ENCODE peak calls at places on chromosomes 3 and 15, in six cellular contexts. Z is gastrocnemius medialis, S is A549, Y is endodermal cell, I is transverse colon, G is stomach. D is an unnamed sample.

GRCh38 chr15:29685156-29686078 is 136.9 kb downstream of the TJP1 start:
- DNase-seq in I (no peak), S (no peak), Y (no peak), Z (no peak), G (no peak), D (no peak)

GRCh38 chr3:112629425-112629824 is 11.5 kb downstream of the CCDC80 start:
- DNase-seq in Y (peak), G (no peak), Z (peak), S (peak), I (peak), D (peak)

GRCh38 chr3:24137958-24138875 is 193.1 kb downstream of the NR1D2 start:
- DNase-seq in I (peak), G (peak), S (no peak), Z (peak), Y (no peak), D (no peak)

GRCh38 chr15:69337133-69337532 is 38.4 kb downstream of the PAQR5 start:
- DNase-seq in Y (no peak), I (no peak), S (no peak), Z (no peak), G (no peak), D (no peak)

GRCh38 chr3:5226783-5227182 is 39.3 kb downstream of the EDEM1 start:
- DNase-seq in Y (no peak), G (no peak), Z (no peak), I (no peak), S (peak), D (no peak)

GRCh38 chr15:62075595-62076279 is 9.0 kb downstream of the C2CD4A start:
- DNase-seq in I (peak), S (no peak), G (peak), Y (no peak), Z (peak), D (no peak)

GRCh38 chr15:101135532-101136166 is 116.2 kb downstream of the CHSY1 start:
- DNase-seq in Y (no peak), S (no peak), Z (no peak), I (peak), G (no peak), D (no peak)

GRCh38 chr3:32226875-32227500 is 11.5 kb upstream of the CMTM8 start:
- DNase-seq in Z (no peak), S (peak), Y (no peak), G (no peak), I (no peak), D (no peak)

GRCh38 chr3:124401841-124402240 is 328.4 kb upstream of the UMPS start:
- DNase-seq in S (no peak), Z (no peak), I (no peak), Y (no peak), G (no peak), D (peak)

GRCh38 chr3:32323605-32324004 is 68.0 kb upstream of the CMTM7 start:
- DNase-seq in Y (no peak), S (no peak), Z (no peak), I (no peak), G (no peak), D (no peak)

GRCh38 chr15:64705006-64705405 is 70.4 kb downstream of the RBPMS2 start:
- DNase-seq in G (no peak), Y (no peak), S (no peak), I (no peak), Z (no peak), D (no peak)

GRCh38 chr3:64548200-64548889 is 139.5 kb downstream of the ADAMTS9 start:
- DNase-seq in G (peak), Z (peak), I (peak), S (no peak), Y (no peak), D (no peak)

GRCh38 chr3:56778904-56779303 is 22.8 kb downstream of the ARHGEF3 start:
- DNase-seq in S (no peak), I (no peak), Z (no peak), G (no peak), Y (no peak), D (no peak)

GRCh38 chr15:40582726-40583246 is 11.3 kb upstream of the KNL1 start:
- DNase-seq in S (peak), Y (peak), I (no peak), Z (no peak), G (no peak), D (peak)

GRCh38 chr3:150434263-150434662 is 26.2 kb downstream of the TSC22D2 start:
- DNase-seq in I (no peak), Y (no peak), Z (no peak), G (no peak), S (no peak), D (no peak)

GRCh38 chr3:10292505-10293419 is at the start of gene GHRL:
- DNase-seq in Y (no peak), S (no peak), I (no peak), G (peak), Z (peak), D (no peak)

GRCh38 chr15:66356359-66357236 is at the start of gene TIPIN:
- DNase-seq in S (peak), Y (peak), G (peak), I (peak), Z (peak), D (peak)

GRCh38 chr3:100992086-100993033 is 861 bp downstream of the ABI3BP start:
- DNase-seq in Z (no peak), I (peak), Y (no peak), S (peak), G (no peak), D (peak)

GRCh38 chr3:115913069-115913686 is 289.9 kb downstream of the GAP43 start:
- DNase-seq in G (no peak), I (no peak), S (no peak), Y (no peak), Z (no peak), D (peak)

GRCh38 chr15:101050647-101051290 is 131.6 kb downstream of the LRRK1 start:
- DNase-seq in S (no peak), Z (no peak), Y (peak), I (peak), G (peak), D (no peak)

GRCh38 chr3:177772908-177773557 is 575.8 kb upstream of the TBL1XR1 start:
- DNase-seq in Z (no peak), G (no peak), I (no peak), S (no peak), Y (no peak), D (no peak)

GRCh38 chr15:90365414-90366055 is 13.5 kb downstream of the ZNF774 start:
- DNase-seq in Y (no peak), S (no peak), I (no peak), Z (no peak), G (no peak), D (no peak)

GRCh38 chr15:90364251-90364650 is 12.2 kb downstream of the ZNF774 start:
- DNase-seq in Z (no peak), S (no peak), Y (no peak), I (no peak), G (no peak), D (no peak)

GRCh38 chr15:90362936-90363212 is 10.8 kb downstream of the ZNF774 start:
- DNase-seq in G (no peak), Y (peak), Z (peak), S (no peak), I (no peak), D (peak)

GRCh38 chr15:90367578-90367977 is 15.5 kb downstream of the ZNF774 start:
- DNase-seq in G (no peak), I (no peak), Y (no peak), Z (no peak), S (no peak), D (no peak)
- H3K4me3 ChIP-seq in G (no peak), I (no peak), Y (no peak), Z (no peak), S (no peak), D (no peak)

GRCh38 chr15:99619712-99620111 is 53.9 kb downstream of the MEF2A start:
- DNase-seq in G (no peak), I (no peak), Y (no peak), Z (no peak), S (no peak), D (no peak)

GRCh38 chr15:99618941-99619411 is 53.2 kb downstream of the MEF2A start:
- DNase-seq in Z (no peak), Y (peak), I (no peak), G (no peak), S (no peak), D (peak)

GRCh38 chr15:99616773-99617342 is 51.1 kb downstream of the MEF2A start:
- DNase-seq in Z (no peak), I (no peak), G (no peak), S (no peak), Y (no peak), D (no peak)

GRCh38 chr15:99620178-99620577 is 54.4 kb downstream of the MEF2A start:
- DNase-seq in S (no peak), G (no peak), I (no peak), Y (no peak), Z (no peak), D (no peak)

GRCh38 chr15:99621767-99622166 is 56.0 kb downstream of the MEF2A start:
- DNase-seq in G (no peak), S (no peak), Y (no peak), Z (no peak), I (no peak), D (no peak)
- H3K27ac ChIP-seq in G (no peak), S (no peak), Y (no peak), Z (peak), I (no peak), D (no peak)

GRCh38 chr3:71066356-71066755 is 517.2 kb downstream of the FOXP1 start:
- DNase-seq in S (no peak), G (peak), Y (no peak), Z (no peak), I (peak), D (peak)
- H3K4me3 ChIP-seq in S (no peak), G (peak), Y (peak), Z (peak), I (no peak), D (no peak)

DNA sequence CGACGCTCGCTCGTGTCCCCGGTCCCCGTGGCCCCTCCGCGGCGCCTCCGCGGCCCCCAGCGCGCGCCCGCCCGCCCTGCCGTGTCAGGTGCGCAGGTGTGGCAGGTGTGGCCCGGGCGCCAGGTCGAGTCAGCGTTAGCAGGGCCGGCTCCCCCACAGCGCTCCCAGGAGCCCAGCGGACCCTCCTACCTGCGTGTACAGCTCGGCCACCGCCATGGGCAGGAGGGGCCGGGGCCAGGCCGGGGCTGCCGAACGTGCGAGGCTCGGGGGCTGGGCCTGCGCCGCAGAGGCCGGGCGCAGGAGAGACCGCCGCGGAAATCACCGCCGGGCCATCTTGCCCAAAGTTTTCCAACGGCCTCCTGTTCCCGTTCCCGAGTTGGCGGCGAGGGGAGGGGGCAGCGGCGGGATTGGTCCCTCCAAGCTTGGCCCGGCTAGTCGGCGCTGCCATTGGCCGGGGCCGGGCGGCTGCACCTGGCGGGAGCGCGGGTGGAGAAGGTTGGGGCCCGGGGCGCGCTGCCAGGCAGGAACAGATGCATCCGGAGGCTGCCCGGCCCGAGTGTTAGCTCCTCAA is at the start of gene MYO5C:
- DNase-seq in Z (peak), G (peak), Y (peak), I (peak), S (peak), D (peak)
- H3K27ac ChIP-seq in Z (peak), G (peak), Y (no peak), I (peak), S (peak), D (no peak)

GRCh38 chr15:50256188-50257041 is 9.1 kb downstream of the HDC start:
- DNase-seq in S (peak), Y (no peak), I (no peak), G (no peak), Z (no peak), D (no peak)
- H3K4me3 ChIP-seq in S (no peak), Y (no peak), I (no peak), G (no peak), Z (no peak), D (no peak)

GRCh38 chr15:96324900-96325299 is 5.6 kb upstream of the NR2F2 start:
- DNase-seq in Y (no peak), Z (no peak), S (no peak), I (no peak), G (no peak), D (no peak)
- H3K27ac ChIP-seq in Y (no peak), Z (peak), S (no peak), I (peak), G (peak), D (no peak)

GRCh38 chr3:26624209-26624775 is 1.7 kb downstream of the LRRC3B start:
- DNase-seq in G (no peak), Y (peak), I (no peak), S (no peak), Z (no peak), D (peak)

GRCh38 chr3:26621891-26622633 is 510 bp upstream of the LRRC3B start:
- DNase-seq in S (no peak), Z (no peak), I (no peak), G (no peak), Y (no peak), D (peak)

GRCh38 chr3:26622634-26623408 is at the start of gene LRRC3B:
- DNase-seq in Y (peak), G (no peak), Z (no peak), I (no peak), S (no peak), D (peak)

GRCh38 chr3:26625187-26625586 is 2.6 kb downstream of the LRRC3B start:
- DNase-seq in S (no peak), Z (no peak), Y (peak), I (no peak), G (no peak), D (peak)

GRCh38 chr3:26623409-26624208 is 1.0 kb downstream of the LRRC3B start:
- DNase-seq in Z (no peak), S (no peak), I (no peak), Y (peak), G (no peak), D (peak)
- H3K4me3 ChIP-seq in Z (peak), S (no peak), I (no peak), Y (peak), G (peak), D (peak)

GRCh38 chr15:79371581-79371980 is 60.6 kb upstream of the MINAR1 start:
- DNase-seq in Z (no peak), S (no peak), Y (no peak), I (no peak), G (no peak), D (no peak)
- H3K27ac ChIP-seq in Z (no peak), S (no peak), Y (no peak), I (no peak), G (no peak), D (peak)

DNA sequence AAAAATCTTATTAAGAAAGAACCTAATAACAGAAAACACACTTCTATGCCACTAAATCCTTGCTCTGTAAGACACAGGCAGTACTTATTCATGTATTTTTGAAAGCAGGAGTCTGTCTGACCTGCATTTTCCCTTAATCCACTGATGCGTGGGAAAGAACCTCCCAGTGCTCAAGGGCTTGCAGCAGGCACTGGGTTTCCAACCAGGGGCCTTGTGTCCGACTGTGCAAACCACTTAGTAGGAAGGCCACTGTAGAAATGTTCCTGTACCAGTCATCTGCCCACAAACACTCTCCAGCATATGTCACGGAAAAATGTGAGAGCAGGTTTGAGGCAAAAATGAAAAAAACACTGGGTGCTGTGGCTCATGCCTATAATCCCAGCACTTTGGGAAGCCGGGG is 12.4 kb downstream of the CXCR6 start:
- DNase-seq in Y (no peak), I (no peak), S (no peak), Z (no peak), G (no peak), D (no peak)
- H3K4me3 ChIP-seq in Y (no peak), I (no peak), S (no peak), Z (no peak), G (no peak), D (no peak)

GRCh38 chr15:63344737-63345390 is 36.8 kb downstream of the CA12 start:
- DNase-seq in S (no peak), Y (no peak), Z (no peak), G (no peak), I (no peak), D (no peak)
- H3K27ac ChIP-seq in S (peak), Y (no peak), Z (no peak), G (no peak), I (no peak), D (no peak)

D was measured in mesendoderm.